ENCODE peak calls at places on chromosomes 16 and 17, in five cellular contexts. G is ascending aorta, R is fibroblast of the aortic adventitia, V is adrenal gland, O is endothelial cell. W is an unnamed sample.
A peak's percentile ranks its signal among the peaks of the same experiment; 100 is the strongest.

GRCh38 chr17:29059281-29059680 is 16.3 kb downstream of the PIPOX start:
- DNase-seq in G (no peak), R (peak; percentile 47), V (no peak), O (no peak), W (peak; percentile 67)

GRCh38 chr17:79808763-79809529 is 12.1 kb upstream of the CBX8 start:
- DNase-seq in G (no peak), R (no peak), V (peak; percentile 34), O (no peak), W (no peak)

GRCh38 chr17:82927661-82928601 is 88.1 kb upstream of the ZNF750 start:
- DNase-seq in G (no peak), R (no peak), V (no peak), O (no peak), W (no peak)

GRCh38 chr17:2693561-2694380 is 17.8 kb downstream of the CLUH start:
- DNase-seq in G (no peak), R (no peak), V (no peak), O (no peak), W (no peak)

GRCh38 chr17:38605230-38605851 is 411 bp downstream of the SRCIN1 start:
- DNase-seq in G (no peak), R (no peak), V (no peak), O (peak; percentile 37), W (no peak)

GRCh38 chr16:29784901-29785500 is 5.5 kb upstream of the KIF22 start:
- DNase-seq in G (no peak), R (peak; percentile 55), V (peak; percentile 79), O (peak; percentile 88), W (peak; percentile 43)

GRCh38 chr16:1169285-1170075 is 16.6 kb downstream of the CACNA1H start:
- DNase-seq in G (no peak), R (no peak), V (no peak), O (no peak), W (no peak)

GRCh38 chr16:57727610-57728009 is 8.0 kb upstream of the KATNB1 start:
- DNase-seq in G (no peak), R (no peak), V (no peak), O (no peak), W (no peak)

GRCh38 chr16:67207857-67208524 is 9.1 kb downstream of the ELMO3 start:
- DNase-seq in G (no peak), R (no peak), V (peak; percentile 76), O (no peak), W (no peak)

GRCh38 chr17:79023886-79024771 is at the start of gene C1QTNF1:
- DNase-seq in G (no peak), R (peak; percentile 62), V (peak; percentile 73), O (peak; percentile 55), W (no peak)

GRCh38 chr17:46795379-46795952 is 23.0 kb downstream of the WNT3 start:
- DNase-seq in G (no peak), R (no peak), V (no peak), O (no peak), W (no peak)

GRCh38 chr16:78925071-78925714 is 675.3 kb downstream of the MAF start:
- DNase-seq in G (no peak), R (no peak), V (peak; percentile 62), O (peak; percentile 5), W (no peak)

GRCh38 chr16:27995378-27995777 is 68.1 kb downstream of the GSG1L start:
- DNase-seq in G (no peak), R (no peak), V (no peak), O (no peak), W (no peak)

GRCh38 chr17:35877345-35878029 is 2.7 kb downstream of the CCL5 start:
- DNase-seq in G (no peak), R (no peak), V (no peak), O (no peak), W (no peak)

GRCh38 chr17:76968707-76969597 is 100.7 kb downstream of the MGAT5B start:
- DNase-seq in G (no peak), R (peak; percentile 2), V (no peak), O (peak; percentile 40), W (no peak)

GRCh38 chr16:2472885-2473284 is 1.8 kb downstream of the NTN3 start:
- DNase-seq in G (no peak), R (no peak), V (no peak), O (no peak), W (no peak)

GRCh38 chr17:73072254-73072962 is 20.1 kb downstream of the SLC39A11 start:
- DNase-seq in G (no peak), R (no peak), V (no peak), O (no peak), W (peak; percentile 67)

GRCh38 chr16:28984619-28985135 is at the start of gene LAT:
- DNase-seq in G (no peak), R (no peak), V (no peak), O (no peak), W (no peak)

GRCh38 chr16:29852654-29853053 is 10.4 kb downstream of the CDIPT start:
- DNase-seq in G (no peak), R (peak; percentile 43), V (peak; percentile 32), O (no peak), W (peak; percentile 22)

GRCh38 chr17:77328823-77329740 is 188.3 kb downstream of the SEC14L1 start:
- DNase-seq in G (no peak), R (no peak), V (no peak), O (no peak), W (no peak)

GRCh38 chr16:1030381-1030901 is 42.1 kb upstream of the SSTR5 start:
- DNase-seq in G (no peak), R (no peak), V (no peak), O (no peak), W (no peak)

GRCh38 chr17:81412490-81413093 is 17.3 kb downstream of the BAHCC1 start:
- DNase-seq in G (no peak), R (no peak), V (no peak), O (no peak), W (no peak)

GRCh38 chr17:1484586-1485310 is 7.7 kb downstream of the MYO1C start:
- DNase-seq in G (no peak), R (peak; percentile 38), V (peak; percentile 25), O (peak; percentile 41), W (no peak)

GRCh38 chr17:50690887-50691549 is 16.7 kb downstream of the ANKRD40 start:
- DNase-seq in G (no peak), R (no peak), V (no peak), O (no peak), W (no peak)

DNA sequence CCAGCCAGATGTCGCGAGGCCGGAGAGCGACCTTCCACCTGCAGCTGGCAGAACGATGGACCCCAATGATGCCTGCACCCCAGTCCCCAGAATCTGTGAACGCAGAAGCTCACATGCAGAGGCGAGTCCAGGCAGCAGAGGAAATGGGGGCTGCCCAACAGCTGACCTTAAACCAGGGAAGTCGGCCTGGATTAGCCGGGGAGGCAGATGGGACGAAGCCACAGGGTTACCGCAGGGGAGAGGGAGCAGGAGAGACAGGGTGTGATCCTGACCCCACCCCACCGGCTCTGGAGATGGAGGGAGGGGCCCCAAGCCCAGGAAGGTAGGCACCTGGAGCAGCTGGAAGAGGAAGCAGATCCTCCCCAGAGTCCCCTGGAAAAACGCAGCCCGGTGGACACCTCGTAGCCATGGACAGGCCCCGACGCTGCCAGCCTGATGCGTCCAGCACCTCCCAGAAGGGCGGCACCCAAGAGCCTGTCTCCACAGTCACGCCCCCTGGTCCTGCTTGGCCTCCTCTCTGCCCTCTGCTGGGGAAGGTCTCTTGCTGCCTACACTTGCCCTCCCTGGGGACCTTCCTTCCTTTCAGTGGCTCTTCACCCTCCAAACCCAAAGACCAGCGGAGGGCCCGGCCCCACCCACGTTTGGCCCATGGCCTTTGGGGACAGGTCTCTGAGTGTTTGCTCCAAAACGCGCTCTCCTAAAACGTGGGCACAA is 37.3 kb downstream of the PIEZO1 start:
- DNase-seq in G (no peak), R (no peak), V (no peak), O (no peak), W (no peak)
- TF ChIP-seq CTCF in G (no peak), R (no peak), V (no peak), O (no peak), W (no peak)

GRCh38 chr16:88062341-88062861 is 111.2 kb downstream of the BANP start:
- DNase-seq in G (no peak), R (peak; percentile 91), V (peak; percentile 34), O (no peak), W (peak; percentile 82)

GRCh38 chr16:88064889-88065746 is 113.9 kb downstream of the BANP start:
- DNase-seq in G (no peak), R (peak; percentile 13), V (no peak), O (no peak), W (no peak)

GRCh38 chr16:88061346-88062110 is 110.3 kb downstream of the BANP start:
- DNase-seq in G (no peak), R (no peak), V (no peak), O (no peak), W (peak; percentile 4)

GRCh38 chr16:88064011-88064888 is 113.0 kb downstream of the BANP start:
- DNase-seq in G (no peak), R (no peak), V (no peak), O (no peak), W (no peak)

GRCh38 chr16:88063201-88063773 is 112.1 kb downstream of the BANP start:
- DNase-seq in G (no peak), R (peak; percentile 91), V (no peak), O (no peak), W (peak; percentile 82)
- TF ChIP-seq CTCF in G (no peak), R (peak; percentile 61), V (no peak), O (no peak), W (peak; percentile 31)

GRCh38 chr17:60390881-60391418 is 983 bp downstream of the USP32 start:
- DNase-seq in G (no peak), R (peak; percentile 54), V (peak; percentile 64), O (peak; percentile 15), W (peak; percentile 47)

GRCh38 chr17:60392845-60393702 is 1.1 kb upstream of the USP32 start:
- DNase-seq in G (no peak), R (peak; percentile 72), V (peak; percentile 74), O (peak; percentile 5), W (peak; percentile 65)

GRCh38 chr17:60393840-60394529 is 2.1 kb upstream of the USP32 start:
- DNase-seq in G (no peak), R (no peak), V (no peak), O (no peak), W (no peak)

GRCh38 chr17:60391419-60392041 is 403 bp downstream of the USP32 start:
- DNase-seq in G (peak; percentile 15), R (no peak), V (no peak), O (peak; percentile 72), W (no peak)

DNA sequence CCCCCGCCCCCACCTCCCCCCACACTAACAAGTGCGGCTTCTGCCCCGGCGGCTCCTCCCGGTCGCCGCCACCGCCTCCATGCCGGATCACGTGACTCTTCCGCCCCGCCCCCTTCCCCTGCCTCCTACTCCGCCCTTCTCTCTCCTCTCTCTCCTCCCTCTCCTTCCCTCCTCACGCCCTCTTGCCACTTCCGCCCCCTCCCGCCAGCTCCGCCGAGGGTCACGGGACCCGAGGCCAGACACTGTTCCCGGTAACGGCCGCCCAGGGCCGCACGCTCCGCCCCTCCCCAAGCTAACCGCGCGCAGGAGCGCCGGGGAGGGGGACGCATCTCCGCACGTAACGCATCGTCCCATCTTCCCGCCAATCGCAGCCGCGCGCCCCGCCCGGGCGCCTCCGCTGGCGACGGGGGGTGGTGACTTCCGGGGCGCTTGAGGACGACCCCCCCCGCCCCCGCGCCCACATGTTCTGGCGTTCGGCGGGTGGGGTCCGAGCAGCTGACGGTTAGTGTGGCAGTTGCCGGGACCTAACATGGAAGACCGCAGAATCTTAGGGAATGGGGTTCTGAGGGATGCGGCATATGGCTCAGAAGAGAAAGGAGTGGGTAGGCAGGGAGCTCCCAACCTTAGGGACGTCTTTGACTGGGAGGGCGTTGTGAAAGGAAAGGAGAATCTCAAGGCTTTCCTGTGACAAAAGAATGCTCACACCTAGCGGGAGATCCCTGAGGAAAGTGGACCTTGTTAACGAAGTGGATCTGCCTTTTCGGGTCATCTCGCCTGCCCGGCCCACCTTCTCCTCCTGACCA is at the start of gene USP32:
- DNase-seq in G (peak; percentile 94), R (peak; percentile 98), V (peak; percentile 99), O (peak; percentile 96), W (peak; percentile 95)
- TF ChIP-seq CTCF in G (no peak), R (peak; percentile 37), V (peak; percentile 10), O (no peak), W (no peak)

GRCh38 chr17:43975898-43976297 is 22.2 kb upstream of the PYY start:
- DNase-seq in G (no peak), R (no peak), V (no peak), O (no peak), W (no peak)
- TF ChIP-seq CTCF in G (no peak), R (no peak), V (no peak), O (no peak), W (no peak)